ENCODE peak calls at places on chromosomes 13 and 19, in seven cellular contexts. U is CD8-positive, alpha-beta memory T cell; J is stomach; L is transverse colon; P is ascending aorta; X is glutamatergic neuron; Y is psoas muscle. O is an unnamed sample.

GRCh38 chr19:1161716-1162115 is 12.4 kb downstream of the SBNO2 start:
- DNase-seq in U (no peak), J (peak), L (peak), P (no peak), X (no peak), Y (peak), O (no peak)

GRCh38 chr19:46428278-46429141 is at the start of gene PNMA8C:
- DNase-seq in U (peak), J (peak), L (peak), P (no peak), X (peak), Y (peak), O (peak)

GRCh38 chr19:10625003-10625761 is at the start of gene SLC44A2:
- DNase-seq in U (no peak), J (peak), L (peak), P (no peak), X (peak), Y (peak), O (peak)

GRCh38 chr19:10882108-10882457 is 10.7 kb downstream of the CARM1 start:
- DNase-seq in U (no peak), J (no peak), L (no peak), P (no peak), X (no peak), Y (peak), O (peak)

GRCh38 chr13:42028113-42028799 is 20.2 kb upstream of the DGKH start:
- DNase-seq in U (no peak), J (no peak), L (peak), P (no peak), X (no peak), Y (no peak), O (no peak)

GRCh38 chr13:48562296-48563066 is 29.6 kb upstream of the RCBTB2 start:
- DNase-seq in U (peak), J (no peak), L (peak), P (no peak), X (no peak), Y (no peak), O (no peak)

GRCh38 chr13:47897411-47898050 is 103.5 kb downstream of the SUCLA2 start:
- DNase-seq in U (no peak), J (no peak), L (no peak), P (no peak), X (no peak), Y (no peak), O (no peak)

GRCh38 chr13:94829801-94830200 is 117.5 kb upstream of the SOX21 start:
- DNase-seq in U (no peak), J (no peak), L (no peak), P (no peak), X (no peak), Y (no peak), O (no peak)

GRCh38 chr19:33402421-33403220 is 29.1 kb downstream of the CEBPG start:
- DNase-seq in U (peak), J (no peak), L (peak), P (no peak), X (peak), Y (peak), O (peak)

GRCh38 chr19:24078688-24079087 is 8.3 kb upstream of the ZNF254 start:
- DNase-seq in U (no peak), J (no peak), L (no peak), P (no peak), X (no peak), Y (no peak), O (no peak)

GRCh38 chr13:111853766-111854165 is 213.2 kb upstream of the SOX1 start:
- DNase-seq in U (no peak), J (no peak), L (no peak), P (no peak), X (no peak), Y (no peak), O (peak)

GRCh38 chr19:29188704-29189375 is 24.1 kb downstream of the UQCRFS1 start:
- DNase-seq in U (no peak), J (no peak), L (no peak), P (no peak), X (no peak), Y (peak), O (no peak)

GRCh38 chr13:114054830-114055439 is 77.5 kb downstream of the RASA3 start:
- DNase-seq in U (no peak), J (no peak), L (no peak), P (no peak), X (no peak), Y (no peak), O (no peak)

GRCh38 chr19:3733549-3734309 is 25.5 kb downstream of the TJP3 start:
- DNase-seq in U (no peak), J (no peak), L (no peak), P (no peak), X (no peak), Y (no peak), O (no peak)

GRCh38 chr13:105037064-105037463 is 1498.4 kb downstream of the EFNB2 start:
- DNase-seq in U (no peak), J (no peak), L (no peak), P (no peak), X (no peak), Y (no peak), O (no peak)

GRCh38 chr19:40743926-40744325 is 6.4 kb downstream of the ACTMAP start:
- DNase-seq in U (no peak), J (no peak), L (no peak), P (no peak), X (no peak), Y (no peak), O (no peak)

GRCh38 chr13:102191951-102192461 is 209.8 kb downstream of the FGF14 start:
- DNase-seq in U (no peak), J (no peak), L (no peak), P (no peak), X (no peak), Y (no peak), O (no peak)

O was measured in cardiac septum.